ENCODE peak calls at places on chromosomes 12 and 14, in six cellular contexts. A is psoas muscle, Q is SK-N-SH, V is heart right ventricle, Y is body of pancreas, C is mesenchymal stem cell. S is an unnamed sample.
A peak's percentile ranks its signal among the peaks of the same experiment; 100 is the strongest.

GRCh38 chr12:113039911-113040425 is 16.6 kb upstream of the DTX1 start:
- DNase-seq in Q (no peak), V (no peak), C (no peak), Y (no peak), A (no peak), S (no peak)

GRCh38 chr12:93780115-93780641 is 103.0 kb downstream of the CRADD start:
- DNase-seq in Q (no peak), A (no peak), Y (no peak), C (peak; percentile 74), V (no peak), S (no peak)

GRCh38 chr12:111692575-111693210 is 6.8 kb downstream of the ACAD10 start:
- DNase-seq in Q (no peak), Y (no peak), A (no peak), V (no peak), C (peak; percentile 17), S (no peak)

GRCh38 chr14:59228416-59228815 is 39.9 kb downstream of the DAAM1 start:
- DNase-seq in A (no peak), C (peak; percentile 32), V (no peak), Q (no peak), Y (no peak), S (no peak)

GRCh38 chr12:107329569-107330324 is 236.4 kb upstream of the CRY1 start:
- DNase-seq in A (no peak), C (peak; percentile 55), Q (no peak), V (no peak), Y (no peak), S (no peak)

GRCh38 chr12:114762490-114763110 is 78.6 kb upstream of the TBX3 start:
- DNase-seq in Y (no peak), C (peak; percentile 98), V (peak; percentile 18), Q (no peak), A (no peak), S (peak; percentile 24)

GRCh38 chr12:100404769-100405407 is 48.0 kb downstream of the SLC17A8 start:
- DNase-seq in Y (peak; percentile 66), Q (peak; percentile 38), C (peak; percentile 37), A (no peak), V (no peak), S (no peak)

GRCh38 chr12:26187429-26187828 is 7.9 kb upstream of the SSPN start:
- DNase-seq in Y (no peak), V (no peak), Q (no peak), C (no peak), A (no peak), S (no peak)

GRCh38 chr12:31339831-31340622 is 14.1 kb upstream of the SINHCAF start:
- DNase-seq in C (no peak), A (no peak), Q (no peak), V (no peak), Y (no peak), S (no peak)

GRCh38 chr14:95260537-95261440 is 58.9 kb downstream of the CLMN start:
- DNase-seq in C (peak; percentile 68), A (no peak), V (peak; percentile 29), Q (no peak), Y (peak; percentile 68), S (peak; percentile 32)

GRCh38 chr12:57726884-57727757 is 11.4 kb downstream of the AGAP2 start:
- DNase-seq in A (peak; percentile 53), C (peak; percentile 56), Q (no peak), V (no peak), Y (peak; percentile 65), S (peak; percentile 59)

GRCh38 chr12:51675062-51675803 is 84.2 kb downstream of the SCN8A start:
- DNase-seq in A (no peak), Y (no peak), V (no peak), C (no peak), Q (no peak), S (no peak)

GRCh38 chr12:118358008-118358359 is 14.7 kb downstream of the TAOK3 start:
- DNase-seq in Y (no peak), A (no peak), V (no peak), Q (no peak), C (no peak), S (no peak)

GRCh38 chr14:20690848-20691640 is 2.5 kb downstream of the ANG start:
- DNase-seq in Q (peak; percentile 73), C (peak; percentile 76), A (no peak), Y (peak; percentile 81), V (peak; percentile 57), S (no peak)

GRCh38 chr14:100537701-100538565 is 49.3 kb downstream of the BEGAIN start:
- DNase-seq in V (no peak), Q (peak; percentile 39), A (peak; percentile 17), Y (peak; percentile 1), C (no peak), S (peak; percentile 13)

GRCh38 chr14:75333523-75334190 is 55.0 kb downstream of the FOS start:
- DNase-seq in Q (no peak), C (no peak), Y (no peak), V (no peak), A (no peak), S (no peak)

GRCh38 chr12:12004524-12004923 is 66.2 kb upstream of the BCL2L14 start:
- DNase-seq in Q (peak; percentile 34), A (no peak), Y (no peak), V (no peak), C (no peak), S (no peak)

GRCh38 chr12:4771960-4772566 is 51.9 kb downstream of the GALNT8 start:
- DNase-seq in Q (no peak), C (no peak), Y (no peak), A (no peak), V (no peak), S (no peak)

GRCh38 chr14:49617846-49618519 is 2.4 kb downstream of the RPL36AL start:
- DNase-seq in V (no peak), C (no peak), Q (no peak), A (no peak), Y (no peak), S (no peak)

GRCh38 chr14:24337144-24337823 is 2.4 kb upstream of the ADCY4 start:
- DNase-seq in V (no peak), Y (no peak), C (no peak), Q (no peak), A (no peak), S (no peak)

GRCh38 chr14:35406811-35407630 is 2.5 kb upstream of the NFKBIA start:
- DNase-seq in A (no peak), C (peak; percentile 81), Y (peak; percentile 64), V (peak; percentile 51), Q (peak; percentile 54), S (no peak)

GRCh38 chr14:77000340-77001235 is 27.9 kb downstream of the IRF2BPL start:
- DNase-seq in V (no peak), Y (peak; percentile 32), C (peak; percentile 96), Q (peak; percentile 48), A (peak; percentile 55), S (peak; percentile 32)

GRCh38 chr12:4506870-4507269 is 31.8 kb upstream of the RAD51AP1 start:
- DNase-seq in A (no peak), V (no peak), C (peak; percentile 72), Q (no peak), Y (no peak), S (no peak)

GRCh38 chr14:34398024-34398423 is 64.0 kb downstream of the SPTSSA start:
- DNase-seq in Y (no peak), C (no peak), A (no peak), V (no peak), Q (no peak), S (no peak)

DNA sequence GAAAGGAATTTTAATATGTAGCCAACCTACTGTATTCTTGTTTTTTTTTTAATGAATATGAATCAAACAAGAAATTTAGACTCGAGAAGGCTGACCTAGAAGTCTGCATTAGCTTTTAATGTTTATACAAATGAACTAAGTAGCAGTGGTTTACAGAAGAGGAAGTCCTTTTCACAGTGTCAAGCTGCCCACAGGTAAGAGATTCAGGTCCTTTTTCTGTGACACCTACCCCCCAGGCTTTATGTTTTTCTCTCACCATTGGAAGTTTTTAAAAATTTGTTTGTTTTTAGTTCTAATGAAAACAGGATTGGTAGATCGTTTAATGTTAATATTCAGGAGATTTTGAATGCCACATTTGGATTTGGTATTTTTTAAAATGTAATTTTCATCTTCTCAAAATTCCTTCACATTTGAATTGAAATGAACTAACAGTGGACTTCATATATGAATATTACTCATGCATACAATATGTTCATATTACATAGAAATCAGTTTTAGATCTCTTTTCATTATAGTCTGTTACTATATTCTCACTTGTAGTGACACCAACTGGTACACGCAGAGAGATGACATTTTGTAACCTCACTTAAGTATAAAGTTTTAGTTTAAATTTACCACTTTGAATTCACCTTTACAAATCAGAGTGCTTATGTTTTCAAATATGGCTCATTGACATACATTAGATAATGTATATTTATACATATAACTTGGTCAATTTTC is 29.7 kb downstream of the ATF7IP start:
- DNase-seq in Q (no peak), V (no peak), A (no peak), Y (no peak), C (no peak), S (no peak)
- H3K4me1 ChIP-seq in Q (peaks cover 5% of the 10 kb centered on the region), V (peaks cover 37% of the 10 kb centered on the region), A (peaks cover 21% of the 10 kb centered on the region), Y (peaks cover 56% of the 10 kb centered on the region), C (no peaks in the 10 kb centered on the region), S (peaks cover 56% of the 10 kb centered on the region)

DNA sequence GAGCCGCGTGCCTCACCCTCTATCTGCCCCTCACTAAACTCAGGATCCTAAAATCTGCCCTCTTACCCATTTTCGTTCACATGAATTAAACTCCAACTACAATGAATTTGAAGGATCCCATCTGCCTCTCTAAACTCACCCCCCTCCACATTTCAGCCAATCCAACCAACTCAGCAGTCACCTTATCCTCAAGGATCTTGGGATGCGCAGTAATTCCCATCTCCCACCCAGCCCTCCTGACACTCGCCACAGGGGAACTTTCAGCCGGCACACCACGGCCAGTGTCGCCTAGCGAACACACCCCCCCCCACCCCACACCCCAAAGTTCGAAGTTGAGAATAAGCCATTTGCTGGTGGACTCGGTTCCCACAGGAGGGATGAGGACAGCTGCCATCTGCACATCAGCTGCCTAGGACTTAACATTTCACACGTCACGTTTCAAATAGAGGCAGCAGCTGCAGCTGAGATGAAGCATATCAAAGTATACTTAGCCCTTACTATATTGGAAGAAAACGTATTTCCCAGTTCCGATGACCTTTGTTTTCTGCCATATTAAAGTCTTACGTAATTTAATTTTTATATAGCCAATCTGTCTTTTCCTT is 8.7 kb upstream of the SELPLG start:
- DNase-seq in A (no peak), V (no peak), C (no peak), Q (no peak), Y (no peak), S (no peak)
- H3K4me1 ChIP-seq in A (peaks cover 38% of the 10 kb centered on the region), V (peaks cover 44% of the 10 kb centered on the region), C (peaks cover 28% of the 10 kb centered on the region), Q (peaks cover 22% of the 10 kb centered on the region), Y (peaks cover 18% of the 10 kb centered on the region), S (peaks cover 77% of the 10 kb centered on the region)

DNA sequence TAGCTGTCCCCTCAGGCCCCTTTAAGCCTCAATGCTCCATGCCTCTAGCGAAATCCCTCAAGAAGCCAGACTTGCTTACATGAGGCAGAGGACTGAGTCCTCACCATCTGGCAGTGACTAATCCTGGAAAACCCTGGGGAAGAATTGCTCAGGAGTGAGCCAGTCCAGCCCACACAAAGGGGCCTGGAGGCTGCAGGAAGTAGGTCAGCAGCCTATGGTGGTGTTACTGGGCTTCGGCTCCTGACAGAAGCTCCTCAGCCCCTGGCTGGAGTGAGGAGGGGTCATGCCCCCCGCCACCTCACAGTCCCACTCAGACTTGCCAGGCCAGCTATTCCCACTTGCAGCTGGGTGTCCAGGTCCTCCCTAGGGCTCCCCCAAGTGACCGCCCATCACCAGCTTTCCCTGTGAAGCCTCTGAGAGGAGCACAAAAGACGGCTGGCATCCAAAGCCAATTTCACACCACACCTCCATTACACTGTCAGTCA is 250.5 kb downstream of the DPF3 start:
- DNase-seq in A (peak; percentile 55), Q (no peak), V (peak; percentile 29), C (peak; percentile 99), Y (peak; percentile 28), S (peak; percentile 29)
- H3K4me1 ChIP-seq in A (peaks cover 12% of the 10 kb centered on the region), Q (peaks cover 4% of the 10 kb centered on the region), V (peaks cover 14% of the 10 kb centered on the region), C (peaks cover 9% of the 10 kb centered on the region), Y (no peaks in the 10 kb centered on the region), S (peaks cover 23% of the 10 kb centered on the region)

GRCh38 chr12:132451172-132451835 is 38.6 kb upstream of the FBRSL1 start:
- DNase-seq in A (no peak), Q (no peak), Y (no peak), V (no peak), C (no peak), S (no peak)
- H3K4me1 ChIP-seq in A (no peaks in the 10 kb centered on the region), Q (no peaks in the 10 kb centered on the region), Y (peaks cover 8% of the 10 kb centered on the region), V (no peaks in the 10 kb centered on the region), C (peaks cover 3% of the 10 kb centered on the region), S (no peaks in the 10 kb centered on the region)

GRCh38 chr12:25025260-25025659 is 76.4 kb upstream of the BCAT1 start:
- DNase-seq in A (no peak), C (no peak), V (no peak), Q (no peak), Y (no peak), S (no peak)
- H3K4me1 ChIP-seq in A (no peaks in the 10 kb centered on the region), C (no peaks in the 10 kb centered on the region), V (no peaks in the 10 kb centered on the region), Q (no peaks in the 10 kb centered on the region), Y (no peaks in the 10 kb centered on the region), S (no peaks in the 10 kb centered on the region)

S was measured in left ventricle myocardium inferior.